ENCODE peak calls at places on chromosomes 16 and 17, in eight cellular contexts. J is sigmoid colon, F is ovary, T is lower lobe of right lung, U is stomach, Z is suprapubic skin, D is A549, K is pancreas. O is an unnamed sample.

GRCh38 chr16:67406111-67406593 is 10.1 kb downstream of the ZDHHC1 start:
- DNase-seq in K (no peak), T (no peak), D (no peak), Z (no peak), U (no peak), F (no peak), J (peak; percentile 80), O (no peak)

GRCh38 chr17:40524243-40524965 is 23.0 kb upstream of the TNS4 start:
- DNase-seq in J (no peak), U (no peak), Z (peak; percentile 12), K (no peak), T (no peak), F (no peak), D (no peak), O (no peak)

GRCh38 chr17:7974638-7975131 is 27.7 kb upstream of the GUCY2D start:
- DNase-seq in D (no peak), J (no peak), K (no peak), F (no peak), T (no peak), Z (no peak), U (no peak), O (no peak)

GRCh38 chr17:36117505-36118382 is 14.1 kb downstream of the CCL4 start:
- DNase-seq in Z (no peak), U (no peak), K (no peak), T (no peak), D (no peak), F (no peak), J (no peak), O (peak; percentile 63)

GRCh38 chr17:37642706-37643105 is 540 bp downstream of the DDX52 start:
- DNase-seq in J (no peak), K (no peak), D (peak; percentile 40), Z (no peak), U (no peak), T (no peak), F (no peak), O (no peak)

GRCh38 chr16:647173-647902 is 1.8 kb upstream of the WDR90 start:
- DNase-seq in J (no peak), T (no peak), U (peak; percentile 70), K (peak; percentile 58), Z (no peak), D (no peak), F (no peak), O (peak; percentile 64)

GRCh38 chr17:73156887-73157870 is 7.6 kb upstream of the SSTR2 start:
- DNase-seq in D (no peak), K (no peak), Z (no peak), T (no peak), U (no peak), F (no peak), J (no peak), O (no peak)

GRCh38 chr16:14056970-14057369 is 14.1 kb upstream of the MRTFB start:
- DNase-seq in T (no peak), K (no peak), Z (no peak), D (no peak), J (no peak), U (no peak), F (no peak), O (no peak)

GRCh38 chr16:28202147-28202746 is 9.5 kb downstream of the XPO6 start:
- DNase-seq in Z (no peak), U (no peak), J (no peak), K (no peak), T (no peak), D (no peak), F (no peak), O (no peak)

GRCh38 chr16:88743693-88744519 is 37.6 kb downstream of the CTU2 start:
- DNase-seq in Z (no peak), K (peak; percentile 77), D (peak; percentile 83), J (peak; percentile 91), F (peak; percentile 60), T (peak; percentile 90), U (peak; percentile 89), O (peak; percentile 91)

GRCh38 chr17:70564006-70564620 is 394.8 kb downstream of the KCNJ2 start:
- DNase-seq in D (no peak), J (no peak), K (no peak), F (no peak), T (no peak), U (no peak), Z (no peak), O (no peak)

GRCh38 chr17:70562137-70562536 is 392.8 kb downstream of the KCNJ2 start:
- DNase-seq in D (no peak), Z (no peak), J (no peak), F (no peak), U (no peak), T (no peak), K (no peak), O (no peak)

GRCh38 chr17:70558821-70559220 is 389.5 kb downstream of the KCNJ2 start:
- DNase-seq in U (no peak), J (no peak), T (no peak), D (no peak), F (no peak), Z (no peak), K (no peak), O (no peak)

GRCh38 chr17:70560471-70560870 is 391.1 kb downstream of the KCNJ2 start:
- DNase-seq in J (no peak), K (no peak), F (no peak), Z (no peak), T (no peak), D (no peak), U (no peak), O (no peak)

GRCh38 chr17:70563301-70563820 is 394.0 kb downstream of the KCNJ2 start:
- DNase-seq in F (no peak), Z (no peak), J (no peak), D (no peak), U (no peak), T (no peak), K (no peak), O (peak; percentile 71)
- H3K4me1 ChIP-seq in F (peaks cover 3% of the 10 kb centered on the region), Z (no peaks in the 10 kb centered on the region), J (no peaks in the 10 kb centered on the region), D (no peaks in the 10 kb centered on the region), U (no peaks in the 10 kb centered on the region), T (no peaks in the 10 kb centered on the region), K (no peaks in the 10 kb centered on the region), O (no peaks in the 10 kb centered on the region)

GRCh38 chr17:61400786-61401279 is 1.2 kb downstream of the TBX2 start:
- DNase-seq in F (no peak), K (no peak), D (no peak), T (no peak), Z (no peak), U (no peak), J (peak; percentile 58), O (no peak)
- H3K4me1 ChIP-seq in F (peaks cover 3% of the 10 kb centered on the region), K (no peaks in the 10 kb centered on the region), D (peaks cover 10% of the 10 kb centered on the region), T (peaks cover 59% of the 10 kb centered on the region), Z (peaks cover 77% of the 10 kb centered on the region), U (peaks cover 90% of the 10 kb centered on the region), J (peaks cover 80% of the 10 kb centered on the region), O (peaks cover 42% of the 10 kb centered on the region)

DNA sequence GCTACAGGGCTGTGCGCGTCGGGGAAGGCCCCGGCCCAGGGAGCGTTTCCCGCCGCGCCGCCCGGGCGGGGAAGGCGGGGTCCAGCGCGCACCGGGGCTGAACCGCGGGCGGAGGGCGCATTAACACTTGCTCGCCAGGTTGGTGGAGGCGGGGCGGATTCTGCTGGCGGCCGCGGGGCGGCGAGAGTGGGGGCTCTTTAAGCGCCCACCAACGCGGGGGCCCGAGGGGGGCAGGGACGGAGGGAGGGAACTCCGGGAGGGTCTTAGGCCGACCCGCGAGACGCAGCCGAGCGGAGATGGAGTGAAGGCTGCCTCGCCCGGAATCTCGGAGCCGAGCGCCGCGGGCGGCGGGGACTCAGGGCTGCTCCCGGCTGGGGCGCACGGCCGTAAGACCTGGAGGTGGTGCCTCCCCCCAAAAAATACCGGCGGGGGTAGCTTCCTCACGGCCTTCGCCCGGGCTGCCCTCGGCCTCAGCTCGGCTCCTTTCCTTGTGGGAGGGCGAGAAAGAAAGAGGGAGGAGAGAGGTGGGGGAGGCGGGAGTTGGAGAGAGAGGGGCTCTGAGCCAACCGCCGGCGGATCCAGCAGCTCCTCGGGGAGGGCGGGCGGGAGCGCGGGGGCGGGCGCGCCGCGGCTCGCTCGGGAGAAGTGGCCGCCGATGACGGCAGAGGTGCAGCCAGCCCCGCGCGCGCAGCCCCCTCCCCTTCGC is 415 bp upstream of the FOXF1 start:
- DNase-seq in T (peak; percentile 65), Z (no peak), F (peak; percentile 17), J (peak; percentile 98), U (peak; percentile 46), K (no peak), D (no peak), O (peak; percentile 71)
- H3K4me1 ChIP-seq in T (peaks cover 22% of the 10 kb centered on the region), Z (peaks cover 54% of the 10 kb centered on the region), F (peaks cover 12% of the 10 kb centered on the region), J (peaks cover 20% of the 10 kb centered on the region), U (peaks cover 50% of the 10 kb centered on the region), K (no peaks in the 10 kb centered on the region), D (peaks cover 19% of the 10 kb centered on the region), O (peaks cover 7% of the 10 kb centered on the region)

GRCh38 chr17:6572997-6573396 is 16.6 kb upstream of the PITPNM3 start:
- DNase-seq in D (no peak), F (no peak), J (no peak), K (no peak), T (no peak), U (peak; percentile 22), Z (no peak), O (no peak)
- H3K4me1 ChIP-seq in D (peaks cover 5% of the 10 kb centered on the region), F (peaks cover 9% of the 10 kb centered on the region), J (peaks cover 14% of the 10 kb centered on the region), K (no peaks in the 10 kb centered on the region), T (peaks cover 22% of the 10 kb centered on the region), U (peaks cover 16% of the 10 kb centered on the region), Z (peaks cover 20% of the 10 kb centered on the region), O (no peaks in the 10 kb centered on the region)

DNA sequence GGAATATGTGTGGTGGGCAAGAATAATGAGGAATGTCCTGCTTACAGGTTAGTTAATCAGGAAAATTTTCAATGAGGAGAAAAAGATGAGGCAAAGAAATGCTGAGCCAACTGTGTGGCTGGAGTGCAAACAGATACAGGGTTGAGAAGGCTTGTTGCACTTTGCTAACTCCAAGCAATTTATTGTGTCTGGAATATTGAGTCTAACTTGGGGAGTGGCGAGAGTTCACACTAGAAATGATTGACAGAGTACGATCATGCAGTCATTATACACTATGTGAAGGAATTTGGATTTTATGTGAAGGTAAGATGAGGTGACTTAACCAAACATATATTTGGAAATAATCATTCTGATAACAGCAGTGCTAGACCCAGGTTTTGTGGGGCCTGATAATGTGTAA is 185.0 kb upstream of the ELAC2 start:
- DNase-seq in Z (no peak), F (no peak), J (no peak), U (no peak), K (no peak), D (no peak), T (no peak), O (no peak)
- H3K4me1 ChIP-seq in Z (no peaks in the 10 kb centered on the region), F (no peaks in the 10 kb centered on the region), J (no peaks in the 10 kb centered on the region), U (no peaks in the 10 kb centered on the region), K (no peaks in the 10 kb centered on the region), D (no peaks in the 10 kb centered on the region), T (no peaks in the 10 kb centered on the region), O (no peaks in the 10 kb centered on the region)

GRCh38 chr17:81486174-81486810 is 26.3 kb downstream of the ACTG1 start:
- DNase-seq in T (no peak), F (no peak), U (no peak), K (no peak), J (no peak), D (no peak), Z (no peak), O (no peak)

GRCh38 chr17:81482673-81483072 is 29.9 kb downstream of the ACTG1 start:
- DNase-seq in J (no peak), K (peak; percentile 63), T (no peak), Z (no peak), D (no peak), U (no peak), F (no peak), O (no peak)

GRCh38 chr17:81483085-81483861 is 29.3 kb downstream of the ACTG1 start:
- DNase-seq in J (peak; percentile 80), Z (no peak), D (no peak), K (peak; percentile 87), F (no peak), U (no peak), T (no peak), O (peak; percentile 33)

GRCh38 chr17:81483862-81484194 is 28.8 kb downstream of the ACTG1 start:
- DNase-seq in F (no peak), J (no peak), T (no peak), K (peak; percentile 46), U (no peak), Z (no peak), D (no peak), O (no peak)

GRCh38 chr17:81484195-81484979 is 28.2 kb downstream of the ACTG1 start:
- DNase-seq in J (peak; percentile 94), T (peak; percentile 94), Z (peak; percentile 93), K (peak; percentile 89), F (peak; percentile 84), U (peak; percentile 93), D (peak; percentile 80), O (peak; percentile 94)
- H3K4me1 ChIP-seq in J (peaks cover 59% of the 10 kb centered on the region), T (peaks cover 34% of the 10 kb centered on the region), Z (peaks cover 56% of the 10 kb centered on the region), K (peaks cover 11% of the 10 kb centered on the region), F (peaks cover 10% of the 10 kb centered on the region), U (peaks cover 75% of the 10 kb centered on the region), D (peaks cover 39% of the 10 kb centered on the region), O (peaks cover 18% of the 10 kb centered on the region)